ENCODE peak calls at places on chromosome 19, in seven cellular contexts. K, P, E, D, Z, R and O are unnamed samples. For H3K4me1, the result is how much of the 10 kb centered on the place peaks cover.

GRCh38 chr19:30154410-30154809 is 212.4 kb downstream of the URI1 start:
- DNase-seq in D (no peak), R (no peak), K (no peak), E (no peak), Z (no peak), P (no peak), O (no peak)

GRCh38 chr19:38666662-38667448 is 19.4 kb downstream of the ACTN4 start:
- DNase-seq in K (no peak), Z (no peak), P (no peak), E (no peak), R (no peak), D (no peak), O (no peak)

GRCh38 chr19:31639306-31639705 is 290.1 kb upstream of the TSHZ3 start:
- DNase-seq in K (no peak), P (no peak), Z (no peak), E (no peak), R (no peak), D (no peak), O (no peak)

GRCh38 chr19:55305491-55305890 is 19.6 kb downstream of the TMEM150B start:
- DNase-seq in E (no peak), D (peak), P (no peak), Z (peak), K (peak), R (no peak), O (no peak)

GRCh38 chr19:38004505-38005223 is 97.7 kb downstream of the SIPA1L3 start:
- DNase-seq in Z (peak), E (peak), D (peak), R (no peak), K (peak), P (peak), O (peak)

GRCh38 chr19:29645911-29646310 is 19.4 kb upstream of the PLEKHF1 start:
- DNase-seq in P (peak), K (no peak), R (no peak), E (no peak), D (peak), Z (no peak), O (peak)

GRCh38 chr19:29107831-29108230 is 105.1 kb downstream of the UQCRFS1 start:
- DNase-seq in K (no peak), D (no peak), P (no peak), R (no peak), E (no peak), Z (no peak), O (no peak)

GRCh38 chr19:35673121-35673804 is 6.9 kb downstream of the UPK1A start:
- DNase-seq in K (peak), E (peak), Z (peak), P (peak), D (no peak), R (peak), O (no peak)

GRCh38 chr19:30887042-30887441 is 462.2 kb downstream of the TSHZ3 start:
- DNase-seq in D (peak), R (no peak), E (no peak), Z (no peak), P (no peak), K (no peak), O (no peak)

GRCh38 chr19:9836021-9836420 is 903 bp downstream of the PIN1 start:
- DNase-seq in D (no peak), K (no peak), E (no peak), R (no peak), Z (no peak), P (no peak), O (no peak)

GRCh38 chr19:29667941-29668340 is 2.7 kb downstream of the PLEKHF1 start:
- DNase-seq in R (no peak), K (no peak), Z (no peak), P (no peak), E (peak), D (no peak), O (no peak)

GRCh38 chr19:19278315-19278714 is 5.2 kb upstream of the TM6SF2 start:
- DNase-seq in R (no peak), K (no peak), Z (no peak), E (no peak), P (no peak), D (no peak), O (no peak)

GRCh38 chr19:33303791-33304759 is 1.7 kb upstream of the CEBPA start:
- DNase-seq in Z (no peak), P (no peak), E (no peak), K (no peak), R (peak), D (peak), O (no peak)

GRCh38 chr19:6800991-6801396 is 28.5 kb downstream of the VAV1 start:
- DNase-seq in Z (no peak), R (no peak), P (no peak), D (no peak), K (peak), E (no peak), O (no peak)

GRCh38 chr19:29630661-29631060 is 24.6 kb downstream of the POP4 start:
- DNase-seq in R (no peak), Z (no peak), D (no peak), K (no peak), E (no peak), P (no peak), O (no peak)

GRCh38 chr19:34904846-34905527 is 21.7 kb upstream of the ZNF30 start:
- DNase-seq in Z (peak), D (no peak), K (no peak), E (no peak), R (peak), P (no peak), O (no peak)

GRCh38 chr19:17404015-17404414 is 1.4 kb downstream of the BST2 start:
- DNase-seq in D (no peak), Z (peak), E (no peak), K (no peak), P (no peak), R (no peak), O (no peak)

GRCh38 chr19:7833225-7834156 is 3.5 kb downstream of the EVI5L start:
- DNase-seq in E (no peak), R (peak), P (peak), D (no peak), K (no peak), Z (no peak), O (peak)

GRCh38 chr19:30083701-30084156 is 141.7 kb downstream of the URI1 start:
- DNase-seq in D (no peak), P (no peak), E (no peak), R (peak), K (no peak), Z (no peak), O (no peak)

GRCh38 chr19:34288381-34288780 is 34.0 kb downstream of the GARRE1 start:
- DNase-seq in E (no peak), R (no peak), D (no peak), P (no peak), Z (no peak), K (no peak), O (no peak)

GRCh38 chr19:47049307-47049700 is 880 bp upstream of the TMEM160 start:
- DNase-seq in Z (peak), E (no peak), K (no peak), R (no peak), P (no peak), D (no peak), O (no peak)

GRCh38 chr19:15810335-15810734 is 5.1 kb downstream of the OR10H1 start:
- DNase-seq in P (no peak), E (no peak), R (no peak), Z (no peak), K (no peak), D (peak), O (no peak)

GRCh38 chr19:35271546-35271945 is 2.8 kb downstream of the USF2 start:
- DNase-seq in R (no peak), E (peak), Z (no peak), D (no peak), K (no peak), P (no peak), O (no peak)

GRCh38 chr19:11191273-11191755 is 6.0 kb downstream of the KANK2 start:
- DNase-seq in P (peak), E (no peak), Z (peak), K (peak), D (peak), R (no peak), O (peak)

GRCh38 chr19:28489126-28489660 is 723.8 kb downstream of the UQCRFS1 start:
- DNase-seq in P (no peak), Z (peak), K (no peak), E (no peak), R (no peak), D (no peak), O (no peak)

GRCh38 chr19:52554216-52554971 is 15.7 kb upstream of the ZNF701 start:
- DNase-seq in K (no peak), Z (no peak), E (no peak), R (no peak), P (no peak), D (no peak), O (no peak)

GRCh38 chr19:58468216-58468839 is 1.4 kb downstream of the ZNF324 start:
- DNase-seq in Z (no peak), D (no peak), K (no peak), E (no peak), P (no peak), R (no peak), O (no peak)

GRCh38 chr19:23481043-23481442 is 85.8 kb upstream of the ZNF91 start:
- DNase-seq in D (no peak), R (no peak), P (no peak), E (no peak), Z (no peak), K (no peak), O (no peak)

GRCh38 chr19:42282036-42282762 is 13.1 kb downstream of the CIC start:
- DNase-seq in E (peak), Z (no peak), P (no peak), K (peak), R (no peak), D (peak), O (no peak)

GRCh38 chr19:38073806-38074685 is 150.0 kb downstream of the DPF1 start:
- DNase-seq in P (no peak), Z (peak), K (no peak), R (no peak), E (no peak), D (no peak), O (no peak)

GRCh38 chr19:16449330-16449961 is 22.3 kb downstream of the EPS15L1 start:
- DNase-seq in E (no peak), K (no peak), Z (no peak), R (no peak), D (no peak), P (no peak), O (no peak)

GRCh38 chr19:23916991-23917390 is 2.3 kb downstream of the ZNF726 start:
- DNase-seq in R (no peak), E (no peak), D (no peak), Z (no peak), K (no peak), P (no peak), O (no peak)

GRCh38 chr19:48471836-48472235 is 2.7 kb downstream of the CYTH2 start:
- DNase-seq in Z (no peak), D (no peak), R (no peak), K (no peak), E (no peak), P (no peak), O (no peak)

GRCh38 chr19:5850743-5851293 is 431 bp downstream of the FUT3 start:
- DNase-seq in P (no peak), R (no peak), K (no peak), Z (no peak), E (no peak), D (peak), O (peak)

GRCh38 chr19:19530423-19530804 is 1.7 kb downstream of the YJEFN3 start:
- DNase-seq in E (no peak), Z (peak), R (no peak), D (no peak), P (no peak), K (no peak), O (no peak)

DNA sequence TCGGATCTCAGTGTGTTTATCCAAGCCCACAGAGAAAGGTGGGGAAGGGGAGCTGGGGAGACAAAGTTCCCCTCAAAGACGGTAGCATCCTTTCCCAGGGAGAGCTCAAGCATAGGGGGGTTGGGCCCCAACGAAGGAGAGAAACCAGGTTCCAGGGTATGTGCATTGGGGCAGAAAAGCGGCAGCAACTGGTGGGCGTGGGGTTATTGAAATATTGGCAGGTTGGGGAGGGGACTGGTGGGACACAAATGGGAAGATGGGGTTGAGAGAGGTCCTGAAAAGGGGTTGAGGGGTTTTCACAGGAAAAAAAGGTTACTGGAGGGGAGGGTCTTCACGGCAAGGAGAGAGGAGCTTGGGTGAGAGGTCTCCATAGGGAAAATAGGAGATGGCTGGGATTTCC is 1.0 kb downstream of the ASF1B start:
- DNase-seq in R (peak), K (no peak), E (no peak), P (no peak), D (no peak), Z (no peak), O (no peak)
- H3K27ac ChIP-seq in R (no peak), K (peak), E (no peak), P (no peak), D (no peak), Z (no peak), O (no peak)

DNA sequence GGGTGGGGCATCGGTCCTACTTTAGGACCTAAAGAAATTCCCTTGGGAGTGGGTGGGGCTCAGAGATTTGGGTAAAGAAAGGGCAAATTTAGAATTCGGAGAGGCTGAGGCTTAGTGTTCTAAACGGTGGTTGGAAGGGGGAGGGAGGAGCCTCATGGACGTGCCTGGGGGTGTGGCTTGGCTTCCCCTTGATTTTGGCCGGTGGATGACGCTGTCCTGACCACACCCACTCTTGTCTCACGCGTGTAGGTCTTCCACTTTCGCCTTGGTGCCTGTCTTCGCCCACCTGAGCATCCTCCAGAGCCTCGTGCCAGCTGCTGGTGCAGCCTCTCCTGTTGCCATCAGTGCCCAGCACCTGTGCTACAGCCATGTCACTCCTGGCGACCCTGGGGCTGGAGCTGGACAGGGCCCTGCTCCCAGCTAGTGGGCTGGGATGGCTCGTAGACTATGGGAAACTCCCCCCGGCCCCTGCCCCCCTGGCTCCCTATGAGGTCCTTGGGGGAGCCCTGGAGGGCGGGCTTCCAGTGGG is 1.2 kb upstream of the NUP62 start:
- DNase-seq in D (peak), R (peak), E (peak), P (peak), Z (peak), K (no peak), O (no peak)
- H3K4me1 ChIP-seq in D (under half), R (under half), E (under half), P (under half), Z (under half), K (under half), O (under half)

GRCh38 chr19:13103961-13104847 is 1.5 kb upstream of the LYL1 start:
- DNase-seq in Z (peak), E (peak), P (peak), D (peak), R (peak), K (peak), O (peak)
- H3K4me3 ChIP-seq in Z (peak), E (peak), P (peak), D (no peak), R (peak), K (no peak), O (peak)

DNA sequence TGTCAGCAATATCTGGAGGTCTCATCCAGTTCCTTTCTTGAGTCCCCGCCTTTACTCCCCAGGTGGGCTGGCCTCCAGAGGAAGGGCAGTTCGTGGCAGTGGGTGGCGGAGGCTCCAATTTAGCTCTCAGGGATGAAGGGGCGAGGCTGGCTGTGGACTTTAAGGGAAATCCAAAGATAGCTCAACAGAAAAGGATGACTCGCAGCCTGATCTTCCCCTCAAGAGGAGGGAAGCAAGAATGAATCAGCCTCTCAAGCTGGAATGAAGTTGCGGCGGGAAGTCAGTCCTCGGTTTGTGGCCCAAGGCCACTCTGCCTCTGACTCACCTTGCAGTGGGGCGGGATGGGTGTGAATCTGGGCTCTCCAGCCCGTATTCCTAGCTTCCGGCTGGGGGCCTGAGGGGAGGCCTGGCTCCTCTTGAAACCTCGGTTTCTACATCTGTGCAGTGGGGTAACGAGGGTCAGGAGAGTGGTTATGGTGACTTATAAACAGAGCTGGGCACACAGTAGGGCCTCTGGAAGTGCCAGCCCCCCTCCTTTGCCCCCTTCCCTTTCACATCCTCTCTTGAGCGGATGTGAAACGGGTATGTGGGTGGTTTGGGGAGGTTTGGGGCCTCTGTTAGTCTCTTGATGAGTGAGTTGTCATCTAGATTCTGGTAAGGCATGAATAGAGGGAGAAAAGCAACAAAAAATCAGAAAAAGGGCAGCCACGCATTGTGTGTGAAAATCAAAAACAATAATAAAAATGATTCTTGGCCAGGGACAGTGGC is 10.5 kb upstream of the SMG9 start:
- DNase-seq in E (no peak), K (peak), R (no peak), D (peak), P (no peak), Z (no peak), O (no peak)
- H3K27ac ChIP-seq in E (no peak), K (peak), R (peak), D (peak), P (peak), Z (no peak), O (peak)

GRCh38 chr19:1467228-1467511 is 11.8 kb downstream of the C19orf25 start:
- DNase-seq in E (peak), R (no peak), P (no peak), K (no peak), D (no peak), Z (no peak), O (no peak)
- H3K4me1 ChIP-seq in E (under half), R (under half), P (half or more), K (under half), D (under half), Z (under half), O (half or more)

DNA sequence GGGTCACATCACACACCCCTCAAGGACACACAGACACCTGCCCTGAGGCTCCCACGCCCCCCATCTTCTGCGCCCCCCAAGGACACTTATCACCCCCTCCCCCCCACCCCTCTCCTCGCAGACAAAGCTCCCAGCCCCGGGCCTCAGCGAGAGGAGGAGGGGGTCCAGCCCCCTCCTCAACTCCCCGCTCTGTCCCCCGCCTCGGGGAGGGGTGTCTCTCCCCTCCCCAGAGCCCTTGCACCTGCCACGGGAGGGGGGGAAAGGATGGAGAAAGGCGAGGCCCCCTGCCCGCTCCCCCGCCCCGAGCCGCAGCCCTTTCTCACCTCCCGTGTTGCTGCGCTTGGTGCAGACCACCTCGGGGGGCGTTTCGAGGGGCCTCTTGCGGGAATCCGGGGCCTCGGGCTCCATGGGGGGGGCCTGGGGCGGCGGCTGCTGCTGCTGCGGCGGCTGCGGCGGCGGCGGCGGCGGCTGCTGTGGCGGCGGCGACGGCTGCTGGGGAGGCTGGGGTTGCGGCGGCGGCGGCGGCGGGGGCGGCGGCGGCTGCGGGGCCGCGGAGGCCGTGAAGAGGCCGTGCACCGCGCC is 630 bp downstream of the NOVA2 start:
- DNase-seq in P (no peak), E (no peak), Z (no peak), D (no peak), R (peak), K (no peak), O (no peak)
- H3K4me3 ChIP-seq in P (peak), E (peak), Z (peak), D (peak), R (no peak), K (peak), O (peak)

DNA sequence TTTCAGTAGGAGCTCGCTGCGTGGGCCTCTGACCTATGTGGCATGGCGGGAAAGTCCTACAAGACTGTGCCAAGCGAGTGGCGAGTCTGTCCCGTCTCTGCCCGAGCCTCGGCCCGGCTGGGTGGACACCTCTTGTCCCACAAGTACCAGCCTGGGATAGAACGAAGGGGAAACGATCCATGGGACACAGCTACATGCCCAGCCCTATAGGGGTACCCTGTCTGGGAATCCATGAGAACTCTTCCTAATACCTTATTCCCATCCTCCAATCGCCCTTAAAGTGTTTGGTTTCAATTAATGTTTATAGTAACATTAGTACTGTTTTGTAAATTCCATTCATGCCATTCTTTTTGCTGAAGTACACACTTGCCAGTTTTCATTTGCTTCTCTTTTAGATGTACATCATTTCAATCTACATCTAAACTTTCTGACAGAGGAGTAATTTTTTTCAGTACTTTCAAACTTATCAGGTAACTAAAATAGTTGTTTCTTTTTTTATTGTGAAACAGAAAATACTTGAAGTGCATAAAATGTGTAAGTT is 667 bp upstream of the ZNF790 start:
- DNase-seq in Z (no peak), K (no peak), P (no peak), D (no peak), E (no peak), R (peak), O (no peak)
- H3K27ac ChIP-seq in Z (peak), K (no peak), P (peak), D (peak), E (peak), R (peak), O (peak)